ENCODE peak calls at places on chromosomes 16 and 17, in four cellular contexts. X, O, K and Q are unnamed samples.

GRCh38 chr17:76014925-76015261 is 12.2 kb downstream of the EVPL start:
- DNase-seq in O (no peak), X (no peak), K (no peak), Q (no peak)

GRCh38 chr16:12728471-12728870 is 75.2 kb downstream of the CPPED1 start:
- DNase-seq in O (no peak), X (no peak), K (no peak), Q (no peak)

GRCh38 chr16:49528035-49528434 is 154.4 kb downstream of the C16orf78 start:
- DNase-seq in O (no peak), K (no peak), X (no peak), Q (no peak)

GRCh38 chr16:52630711-52631110 is 83.8 kb upstream of the TOX3 start:
- DNase-seq in X (no peak), K (no peak), O (no peak), Q (no peak)

GRCh38 chr17:17971431-17972125 is 622 bp downstream of the TOM1L2 start:
- DNase-seq in K (peak), X (peak), O (no peak), Q (peak)

GRCh38 chr16:35747658-35748455 is 2288.4 kb downstream of the TP53TG3F start:
- DNase-seq in O (peak), K (no peak), X (no peak), Q (no peak)

GRCh38 chr17:21042434-21043295 is at the start of gene USP22:
- DNase-seq in O (no peak), K (no peak), X (no peak), Q (no peak)

GRCh38 chr16:27226476-27226875 is 23.1 kb downstream of the KDM8 start:
- DNase-seq in O (no peak), K (peak), X (no peak), Q (no peak)

GRCh38 chr16:22006636-22007035 is 1.3 kb upstream of the MOSMO start:
- DNase-seq in K (no peak), X (no peak), O (no peak), Q (no peak)

GRCh38 chr16:85579883-85580607 is 33.1 kb upstream of the GSE1 start:
- DNase-seq in O (no peak), X (no peak), K (no peak), Q (peak)
- H3K4me3 ChIP-seq in O (no peak), X (no peak), K (no peak), Q (no peak)

GRCh38 chr17:77385750-77386501 is 245.2 kb downstream of the SEC14L1 start:
- DNase-seq in O (no peak), K (peak), X (peak), Q (peak)
- TF ChIP-seq CTCF in O (no peak), K (no peak), X (no peak), Q (no peak)

GRCh38 chr17:73899839-73900238 is 255.6 kb upstream of the SDK2 start:
- DNase-seq in O (no peak), X (no peak), K (no peak), Q (no peak)

GRCh38 chr17:73902416-73903181 is 258.4 kb upstream of the SDK2 start:
- DNase-seq in O (no peak), K (no peak), X (no peak), Q (no peak)

GRCh38 chr17:73901249-73901648 is 257.0 kb upstream of the SDK2 start:
- DNase-seq in K (no peak), O (no peak), X (no peak), Q (no peak)

GRCh38 chr17:73900516-73900915 is 256.3 kb upstream of the SDK2 start:
- DNase-seq in K (no peak), X (no peak), O (no peak), Q (no peak)

GRCh38 chr17:73901661-73902415 is 257.6 kb upstream of the SDK2 start:
- DNase-seq in O (no peak), K (peak), X (peak), Q (no peak)
- H3K4me3 ChIP-seq in O (peak), K (peak), X (peak), Q (no peak)

GRCh38 chr16:68084504-68085258 is 489 bp upstream of the NFATC3 start:
- DNase-seq in O (peak), K (peak), X (peak), Q (peak)
- TF ChIP-seq CTCF in O (peak), K (peak), X (peak), Q (no peak)

DNA sequence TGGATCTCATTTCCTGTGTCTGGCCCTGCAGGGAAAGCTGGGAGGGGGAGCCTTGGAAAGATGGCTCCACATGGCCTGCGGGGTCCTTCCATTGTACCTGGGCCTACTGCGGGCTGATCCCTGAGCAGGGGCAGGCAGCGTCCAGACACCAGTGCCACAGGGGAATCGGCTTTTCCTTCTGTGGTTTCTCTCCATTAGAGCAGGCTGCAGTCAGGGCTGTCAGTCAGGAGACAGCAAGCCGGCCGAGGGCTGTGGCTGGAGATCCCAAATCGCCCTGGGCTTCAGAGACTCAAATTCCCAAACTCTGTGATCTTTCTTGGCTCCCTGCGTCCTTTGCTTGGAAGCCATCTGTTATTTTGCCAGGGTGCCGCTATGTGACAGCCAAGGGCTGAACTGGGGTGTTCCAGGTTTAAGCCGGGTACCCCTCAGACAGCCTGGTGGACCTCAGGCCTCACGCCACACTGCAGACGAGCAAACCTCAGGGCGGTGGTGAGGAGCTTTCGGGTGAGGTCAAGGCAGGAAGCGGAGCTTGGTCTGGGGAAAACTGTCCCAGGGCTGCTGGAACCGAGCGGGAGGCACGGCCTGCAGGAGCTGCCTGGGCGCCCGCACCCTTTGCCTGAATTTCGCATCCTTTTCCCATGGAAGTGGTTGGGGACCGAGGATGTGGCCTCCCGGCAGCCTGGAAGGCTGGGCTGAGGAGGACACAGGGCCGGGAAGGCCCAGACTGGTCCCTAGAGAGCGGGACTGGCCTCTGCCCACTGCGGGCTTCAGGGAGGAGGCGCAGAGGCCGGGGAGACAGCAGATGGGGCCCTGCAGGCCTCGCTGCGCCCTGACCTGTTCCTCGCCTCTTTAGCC is 1.5 kb upstream of the CPNE7 start:
- DNase-seq in O (no peak), K (no peak), X (no peak), Q (no peak)
- H3K4me3 ChIP-seq in O (no peak), K (peak), X (peak), Q (no peak)

DNA sequence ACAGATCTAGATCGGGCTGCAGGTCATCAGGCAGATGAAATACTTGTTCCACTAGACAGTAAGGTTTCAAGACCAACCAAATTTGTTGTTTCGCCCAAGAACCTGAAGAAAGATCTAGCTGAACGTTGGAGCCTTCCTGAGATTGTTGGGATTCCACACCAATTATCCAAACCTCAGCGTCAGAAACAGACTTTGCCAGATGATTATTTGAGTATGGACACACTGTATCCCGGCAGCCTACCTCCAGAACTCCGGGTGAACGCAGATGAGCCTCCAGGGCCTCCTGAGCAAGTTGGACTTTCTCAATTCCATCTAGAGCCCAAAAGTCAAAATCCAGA is 14.4 kb downstream of the LRRC37B start:
- DNase-seq in K (no peak), X (no peak), O (no peak), Q (no peak)
- TF ChIP-seq CTCF in K (no peak), X (no peak), O (no peak), Q (no peak)

GRCh38 chr17:79779661-79780365 is 1.9 kb downstream of the CBX2 start:
- DNase-seq in O (no peak), X (no peak), K (no peak), Q (no peak)
- H3K4me3 ChIP-seq in O (no peak), X (no peak), K (no peak), Q (no peak)

GRCh38 chr17:67942810-67943209 is 53.5 kb downstream of the C17orf58 start:
- DNase-seq in X (no peak), O (no peak), K (no peak), Q (peak)
- TF ChIP-seq CTCF in X (peak), O (peak), K (peak), Q (peak)